ENCODE peak calls at places on chromosomes 3 and 15, in five cellular contexts. R is left lung, M is cardiac fibroblast, U is kidney, G is uterus. N is an unnamed sample.

GRCh38 chr3:122858373-122858772 is 63.5 kb downstream of the SLC49A4 start:
- DNase-seq in R (no peak), M (peak), U (no peak), G (no peak), N (no peak)

GRCh38 chr3:129054605-129055104 is 5.9 kb upstream of the GP9 start:
- DNase-seq in R (no peak), M (no peak), U (no peak), G (no peak), N (no peak)

GRCh38 chr3:60931452-60931851 is 319.8 kb downstream of the FHIT start:
- DNase-seq in R (no peak), M (no peak), U (no peak), G (no peak), N (no peak)

GRCh38 chr3:129613205-129613740 is 6.8 kb upstream of the PLXND1 start:
- DNase-seq in R (peak), M (no peak), U (peak), G (peak), N (no peak)

GRCh38 chr3:43028678-43029490 is 49.8 kb downstream of the GASK1A start:
- DNase-seq in R (no peak), M (no peak), U (no peak), G (no peak), N (no peak)

GRCh38 chr3:147354621-147355020 is 51.7 kb downstream of the ZIC4 start:
- DNase-seq in R (no peak), M (no peak), U (no peak), G (no peak), N (no peak)

GRCh38 chr15:25832158-25832557 is 31.0 kb downstream of the ATP10A start:
- DNase-seq in R (no peak), M (peak), U (no peak), G (no peak), N (no peak)

GRCh38 chr3:99952306-99952705 is 134.6 kb downstream of the CMSS1 start:
- DNase-seq in R (no peak), M (no peak), U (no peak), G (no peak), N (no peak)

GRCh38 chr3:64318001-64318400 is 92.7 kb upstream of the PRICKLE2 start:
- DNase-seq in R (no peak), M (no peak), U (no peak), G (no peak), N (no peak)

GRCh38 chr3:128378631-128379347 is 87.9 kb downstream of the DNAJB8 start:
- DNase-seq in R (peak), M (peak), U (no peak), G (peak), N (no peak)

GRCh38 chr15:48370460-48370859 is 39.2 kb downstream of the DUT start:
- DNase-seq in R (no peak), M (peak), U (no peak), G (no peak), N (peak)

GRCh38 chr3:38227989-38228388 is 37.6 kb upstream of the SLC22A13 start:
- DNase-seq in R (no peak), M (peak), U (no peak), G (no peak), N (no peak)

GRCh38 chr3:129313983-129314756 is 35.5 kb downstream of the HMCES start:
- DNase-seq in R (no peak), M (peak), U (no peak), G (peak), N (no peak)

GRCh38 chr3:183287301-183287971 is 34.4 kb downstream of the B3GNT5 start:
- DNase-seq in R (no peak), M (peak), U (no peak), G (peak), N (peak)

GRCh38 chr3:69558912-69559311 is 173.0 kb upstream of the FRMD4B start:
- DNase-seq in R (no peak), M (peak), U (no peak), G (peak), N (no peak)

GRCh38 chr3:150740733-150741496 is 22.1 kb downstream of the SIAH2 start:
- DNase-seq in R (no peak), M (no peak), U (no peak), G (no peak), N (no peak)

GRCh38 chr3:45712434-45713110 is 23.4 kb downstream of the SACM1L start:
- DNase-seq in R (no peak), M (no peak), U (no peak), G (no peak), N (no peak)

GRCh38 chr3:194135806-194136518 is at the start of gene HES1:
- DNase-seq in R (peak), M (peak), U (peak), G (peak), N (peak)

DNA sequence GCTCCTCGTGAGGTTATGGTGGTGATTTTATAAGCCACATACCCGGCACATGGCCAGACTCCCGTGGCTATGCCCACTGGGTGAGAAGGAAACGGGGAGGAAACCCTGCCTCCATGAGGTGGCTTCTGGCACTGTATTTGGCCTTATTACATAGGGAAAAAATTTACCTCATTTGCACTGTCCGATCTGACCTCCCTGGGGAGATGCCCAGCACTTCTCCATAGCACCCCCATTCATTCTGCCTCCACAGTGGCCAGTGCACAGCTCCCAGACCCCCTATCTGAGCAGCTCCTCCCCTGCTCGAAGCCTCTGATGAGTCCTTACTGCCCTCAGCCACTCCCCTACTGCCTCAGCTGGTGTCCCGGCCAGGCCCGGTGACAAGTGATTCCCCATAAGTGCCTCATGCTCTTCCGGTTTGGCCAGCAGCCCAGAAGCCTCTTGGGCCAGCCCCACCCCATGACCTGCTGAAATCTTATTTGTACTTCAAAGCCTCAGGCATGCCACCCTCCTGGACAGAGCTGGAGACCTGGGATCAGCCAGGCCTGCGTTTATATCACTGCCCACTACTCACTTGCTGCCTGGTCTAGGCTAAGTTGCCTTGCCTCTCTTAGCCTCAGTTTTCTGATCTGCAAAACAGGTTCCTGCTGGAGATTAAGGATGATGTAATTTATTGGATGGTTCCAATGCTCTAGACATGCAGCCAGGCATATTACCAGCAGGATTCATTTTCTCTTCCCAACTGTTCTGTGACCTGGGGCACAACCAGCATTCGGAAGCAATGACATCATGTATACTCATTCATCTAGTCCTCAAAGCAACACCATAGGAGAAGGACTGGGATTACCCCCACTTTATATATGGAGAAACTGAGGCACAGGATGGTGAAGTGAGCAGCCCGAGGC is 30.6 kb upstream of the SLC6A6 start:
- DNase-seq in R (peak), M (peak), U (peak), G (peak), N (peak)
- TF ChIP-seq CTCF in R (no peak), M (no peak), U (no peak), G (no peak), N (no peak)

GRCh38 chr15:79849789-79850188 is 47.0 kb downstream of the MTHFS start:
- DNase-seq in R (no peak), M (peak), U (no peak), G (no peak), N (no peak)
- TF ChIP-seq CTCF in R (peak), M (peak), U (peak), G (no peak), N (peak)

GRCh38 chr3:133388696-133389095 is 11.2 kb upstream of the BFSP2 start:
- DNase-seq in R (no peak), M (no peak), U (no peak), G (no peak), N (no peak)

GRCh38 chr3:133387341-133387740 is 12.5 kb upstream of the BFSP2 start:
- DNase-seq in R (no peak), M (no peak), U (no peak), G (no peak), N (no peak)

GRCh38 chr3:133384331-133385027 is 15.4 kb upstream of the BFSP2 start:
- DNase-seq in R (peak), M (peak), U (no peak), G (peak), N (peak)

GRCh38 chr3:133383175-133383574 is 16.7 kb upstream of the BFSP2 start:
- DNase-seq in R (no peak), M (no peak), U (no peak), G (no peak), N (no peak)

DNA sequence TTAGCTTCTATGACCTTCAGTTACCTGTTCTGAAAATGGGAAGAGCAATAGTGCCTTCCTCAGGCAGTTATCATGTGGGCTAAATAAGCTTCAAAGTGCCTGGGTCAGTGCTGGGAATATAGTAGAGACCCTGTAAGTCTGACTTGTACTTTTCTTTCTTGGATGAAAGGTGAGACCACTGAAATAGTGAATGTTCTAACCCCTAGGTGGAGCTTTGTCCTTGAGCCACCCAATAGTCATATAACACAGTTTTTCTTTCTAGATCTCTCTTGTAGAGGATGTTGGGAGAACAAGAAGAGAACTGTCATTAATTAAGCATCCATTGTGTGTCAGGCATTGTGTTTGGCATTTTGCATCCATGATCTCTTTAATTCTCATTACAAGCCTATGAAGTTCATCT is 13.0 kb upstream of the BFSP2 start:
- DNase-seq in R (no peak), M (no peak), U (no peak), G (no peak), N (no peak)
- TF ChIP-seq CTCF in R (no peak), M (no peak), U (no peak), G (no peak), N (no peak)

DNA sequence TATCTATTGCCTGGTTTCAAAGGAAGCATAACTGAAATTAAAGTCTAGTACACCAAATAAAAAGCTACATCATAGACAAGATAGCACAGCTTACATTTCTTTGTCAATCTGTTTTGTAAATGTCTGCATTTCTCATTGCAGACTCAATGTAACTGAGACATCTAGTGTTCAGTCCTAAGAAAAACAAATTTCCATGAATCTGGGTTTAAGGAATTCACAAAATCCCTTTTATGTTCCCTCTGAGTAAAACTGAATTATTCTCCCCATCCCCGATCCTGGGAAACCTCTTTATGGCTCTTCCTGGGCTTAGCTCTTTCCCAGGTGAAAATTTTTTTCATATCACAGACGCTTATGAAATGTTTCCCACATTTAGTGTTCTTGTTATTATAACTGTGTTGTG is 21.6 kb upstream of the RASA2 start:
- DNase-seq in R (no peak), M (peak), U (no peak), G (no peak), N (no peak)
- TF ChIP-seq CTCF in R (no peak), M (peak), U (peak), G (peak), N (peak)